ENCODE peak calls at places on chromosomes 2 and 18, in eight cellular contexts. J is kidney epithelial cell, T is mesothelial cell of epicardium, U is ovary, Q is NCI-H2171, R is NCI-H2029 treated with DMSO at 0.1 percent for 48 hours, X is hypothalamus, E is NCI-H510A. L is an unnamed sample.

GRCh38 chr2:17962874-17963273 is 84.4 kb downstream of the KCNS3 start:
- DNase-seq in J (peak; percentile 14), T (no peak), U (no peak), Q (no peak), R (no peak), X (no peak), E (no peak), L (peak; percentile 25)

GRCh38 chr2:159497256-159497655 is 119.1 kb downstream of the BAZ2B start:
- DNase-seq in J (peak; percentile 63), T (no peak), U (no peak), Q (no peak), R (no peak), X (no peak), E (no peak), L (peak; percentile 81)

GRCh38 chr18:75214766-75215515 is 4.3 kb downstream of the TSHZ1 start:
- DNase-seq in J (no peak), T (no peak), U (no peak), Q (no peak), R (no peak), X (no peak), E (no peak), L (no peak)

GRCh38 chr2:165572155-165572554 is 102.7 kb downstream of the CSRNP3 start:
- DNase-seq in J (no peak), T (no peak), U (no peak), Q (peak; percentile 84), R (peak; percentile 64), X (peak; percentile 48), E (peak; percentile 30), L (no peak)

GRCh38 chr2:119723784-119724467 is 35.8 kb upstream of the PTPN4 start:
- DNase-seq in J (no peak), T (no peak), U (no peak), Q (no peak), R (no peak), X (no peak), E (no peak), L (no peak)

GRCh38 chr2:52668752-52669151 is 1098.9 kb upstream of the CHAC2 start:
- DNase-seq in J (no peak), T (no peak), U (no peak), Q (no peak), R (no peak), X (no peak), E (no peak), L (no peak)

GRCh38 chr2:241357531-241357930 is 1.4 kb downstream of the FARP2 start:
- DNase-seq in J (no peak), T (no peak), U (no peak), Q (no peak), R (no peak), X (no peak), E (no peak), L (no peak)

GRCh38 chr2:25831744-25832449 is 46.4 kb downstream of the ASXL2 start:
- DNase-seq in J (no peak), T (no peak), U (no peak), Q (no peak), R (no peak), X (no peak), E (no peak), L (no peak)

GRCh38 chr2:234135750-234136221 is 85.3 kb downstream of the SPP2 start:
- DNase-seq in J (peak; percentile 81), T (peak; percentile 57), U (no peak), Q (peak; percentile 40), R (peak; percentile 51), X (peak; percentile 44), E (peak; percentile 70), L (peak; percentile 83)

GRCh38 chr18:13241893-13242175 is 23.3 kb downstream of the LDLRAD4 start:
- DNase-seq in J (no peak), T (no peak), U (no peak), Q (no peak), R (no peak), X (no peak), E (no peak), L (no peak)

GRCh38 chr18:58567453-58568196 is 61.3 kb downstream of the ALPK2 start:
- DNase-seq in J (peak; percentile 75), T (no peak), U (no peak), Q (no peak), R (no peak), X (no peak), E (no peak), L (peak; percentile 88)

GRCh38 chr2:212619954-212620353 is 81.4 kb upstream of the ERBB4 start:
- DNase-seq in J (no peak), T (no peak), U (no peak), Q (no peak), R (no peak), X (no peak), E (no peak), L (no peak)

GRCh38 chr2:45874324-45874723 is 222.8 kb downstream of the PRKCE start:
- DNase-seq in J (no peak), T (no peak), U (no peak), Q (peak; percentile 64), R (peak; percentile 36), X (no peak), E (peak; percentile 29), L (no peak)

GRCh38 chr2:61853086-61853847 is 593 bp downstream of the FAM161A start:
- DNase-seq in J (no peak), T (no peak), U (peak; percentile 34), Q (peak; percentile 45), R (no peak), X (no peak), E (peak; percentile 47), L (peak; percentile 72)

GRCh38 chr2:152505495-152505906 is 170.5 kb downstream of the FMNL2 start:
- DNase-seq in J (peak; percentile 78), T (no peak), U (no peak), Q (no peak), R (no peak), X (peak; percentile 66), E (no peak), L (no peak)

GRCh38 chr18:23565916-23566547 is 20.3 kb downstream of the NPC1 start:
- DNase-seq in J (no peak), T (no peak), U (no peak), Q (no peak), R (no peak), X (no peak), E (no peak), L (no peak)

GRCh38 chr2:96553176-96553956 is 16.8 kb downstream of the ARID5A start:
- DNase-seq in J (no peak), T (no peak), U (no peak), Q (no peak), R (no peak), X (no peak), E (no peak), L (no peak)

L was measured in AG08395.